ENCODE peak calls at places on chromosomes 1 and 21, in six cellular contexts. X is left ventricle myocardium inferior, C is psoas muscle, M is keratinocyte, L is heart right ventricle, F is HCT116. S is an unnamed sample.

GRCh38 chr1:223143760-223144248 is 756 bp upstream of the TLR5 start:
- DNase-seq in X (peak; percentile 24), C (peak; percentile 58), M (no peak), L (no peak), F (no peak), S (peak; percentile 51)

GRCh38 chr21:35438643-35439404 is 389.7 kb upstream of the RUNX1 start:
- DNase-seq in X (no peak), C (no peak), M (no peak), L (no peak), F (no peak), S (peak; percentile 52)

GRCh38 chr1:16420719-16421118 is 16.5 kb downstream of the SPATA21 start:
- DNase-seq in X (no peak), C (no peak), M (no peak), L (no peak), F (no peak), S (peak; percentile 69)

GRCh38 chr1:222919478-222919865 is 104.6 kb downstream of the DISP1 start:
- DNase-seq in X (no peak), C (no peak), M (no peak), L (no peak), F (no peak), S (no peak)

GRCh38 chr1:152537496-152537895 is 23.2 kb downstream of the CRCT1 start:
- DNase-seq in X (no peak), C (no peak), M (no peak), L (no peak), F (no peak), S (no peak)

GRCh38 chr1:178768423-178768822 is 43.4 kb downstream of the RALGPS2 start:
- DNase-seq in X (no peak), C (no peak), M (no peak), L (no peak), F (peak; percentile 10), S (no peak)

GRCh38 chr1:234963180-234963903 is 165.3 kb downstream of the TOMM20 start:
- DNase-seq in X (peak; percentile 82), C (peak; percentile 90), M (no peak), L (peak; percentile 84), F (no peak), S (peak; percentile 74)

GRCh38 chr1:14682941-14683340 is 84.5 kb downstream of the KAZN start:
- DNase-seq in X (no peak), C (no peak), M (no peak), L (no peak), F (no peak), S (no peak)

GRCh38 chr1:39745016-39745670 is 6.5 kb downstream of the PPIE start:
- DNase-seq in X (no peak), C (no peak), M (no peak), L (no peak), F (no peak), S (no peak)

GRCh38 chr1:56106551-56107277 is 472.6 kb downstream of the PLPP3 start:
- DNase-seq in X (no peak), C (no peak), M (no peak), L (no peak), F (no peak), S (no peak)

GRCh38 chr1:156555715-156556114 is 16.6 kb downstream of the IQGAP3 start:
- DNase-seq in X (no peak), C (no peak), M (no peak), L (no peak), F (no peak), S (no peak)

GRCh38 chr21:45970674-45971486 is 10.7 kb upstream of the COL6A1 start:
- DNase-seq in X (peak; percentile 76), C (peak; percentile 82), M (no peak), L (peak; percentile 67), F (no peak), S (no peak)

GRCh38 chr1:233520510-233521191 is 93.3 kb upstream of the KCNK1 start:
- DNase-seq in X (no peak), C (no peak), M (peak; percentile 46), L (no peak), F (peak; percentile 68), S (no peak)

GRCh38 chr1:26538480-26539412 is 9.2 kb downstream of the RPS6KA1 start:
- DNase-seq in X (no peak), C (no peak), M (no peak), L (peak; percentile 24), F (peak; percentile 41), S (no peak)

GRCh38 chr1:188652678-188653077 is 1823.9 kb downstream of the PLA2G4A start:
- DNase-seq in X (no peak), C (no peak), M (no peak), L (no peak), F (no peak), S (no peak)

GRCh38 chr1:212669102-212669501 is 30.5 kb downstream of the BATF3 start:
- DNase-seq in X (no peak), C (no peak), M (no peak), L (no peak), F (peak; percentile 10), S (no peak)

GRCh38 chr1:162696286-162696862 is 64.1 kb downstream of the DDR2 start:
- DNase-seq in X (peak; percentile 78), C (peak; percentile 80), M (no peak), L (peak; percentile 84), F (peak; percentile 51), S (no peak)

GRCh38 chr1:43545686-43546387 is 15.2 kb downstream of the PTPRF start:
- DNase-seq in X (no peak), C (peak; percentile 64), M (no peak), L (peak; percentile 42), F (no peak), S (no peak)

GRCh38 chr1:207827488-207827830 is 75.6 kb downstream of the CD46 start:
- DNase-seq in X (no peak), C (no peak), M (no peak), L (no peak), F (no peak), S (no peak)

GRCh38 chr21:33122507-33122906 is 52.6 kb downstream of the OLIG1 start:
- DNase-seq in X (no peak), C (no peak), M (no peak), L (no peak), F (no peak), S (no peak)

GRCh38 chr1:71565831-71566230 is 485.0 kb upstream of the ZRANB2 start:
- DNase-seq in X (no peak), C (no peak), M (no peak), L (no peak), F (no peak), S (no peak)

GRCh38 chr1:52554756-52555155 is 1.9 kb upstream of the TUT4 start:
- DNase-seq in X (no peak), C (no peak), M (no peak), L (no peak), F (no peak), S (no peak)

GRCh38 chr1:227780101-227781044 is 35.1 kb upstream of the PRSS38 start:
- DNase-seq in X (no peak), C (peak; percentile 30), M (no peak), L (peak; percentile 16), F (no peak), S (no peak)

GRCh38 chr1:208030320-208031091 is 119.6 kb upstream of the CD34 start:
- DNase-seq in X (peak; percentile 77), C (peak; percentile 72), M (no peak), L (peak; percentile 78), F (no peak), S (no peak)

GRCh38 chr1:119083479-119083878 is 57.0 kb downstream of the WARS2 start:
- DNase-seq in X (no peak), C (no peak), M (no peak), L (no peak), F (no peak), S (no peak)

GRCh38 chr1:205811660-205812059 is 1.3 kb downstream of the SLC41A1 start:
- DNase-seq in X (peak; percentile 70), C (peak; percentile 77), M (no peak), L (peak; percentile 73), F (no peak), S (no peak)

GRCh38 chr1:205812878-205813754 is at the start of gene SLC41A1:
- DNase-seq in X (peak; percentile 94), C (peak; percentile 96), M (peak; percentile 52), L (peak; percentile 94), F (peak; percentile 76), S (peak; percentile 94)

GRCh38 chr1:205813755-205814058 is 709 bp upstream of the SLC41A1 start:
- DNase-seq in X (peak; percentile 45), C (no peak), M (peak; percentile 21), L (no peak), F (peak; percentile 32), S (no peak)

GRCh38 chr1:205810448-205811157 is 2.4 kb downstream of the SLC41A1 start:
- DNase-seq in X (no peak), C (no peak), M (no peak), L (no peak), F (no peak), S (no peak)

GRCh38 chr1:205812271-205812877 is 624 bp downstream of the SLC41A1 start:
- DNase-seq in X (no peak), C (no peak), M (no peak), L (peak; percentile 36), F (no peak), S (peak; percentile 5)
- H3K27me3 ChIP-seq in X (no peaks in the 10 kb centered on the region), C (no peaks in the 10 kb centered on the region), M (no peaks in the 10 kb centered on the region), L (no peaks in the 10 kb centered on the region), F (no peaks in the 10 kb centered on the region), S (no peaks in the 10 kb centered on the region)

GRCh38 chr1:218436997-218437396 is 91.9 kb downstream of the TGFB2 start:
- DNase-seq in X (no peak), C (no peak), M (no peak), L (no peak), F (no peak), S (no peak)
- H3K36me3 ChIP-seq in X (no peaks in the 10 kb centered on the region), C (no peaks in the 10 kb centered on the region), M (no peaks in the 10 kb centered on the region), L (no peaks in the 10 kb centered on the region), F (no peaks in the 10 kb centered on the region), S (no peaks in the 10 kb centered on the region)

GRCh38 chr1:3611170-3612019 is at the start of gene MEGF6:
- DNase-seq in X (peak; percentile 49), C (peak; percentile 76), M (no peak), L (peak; percentile 53), F (peak; percentile 69), S (peak; percentile 53)
- H3K4me1 ChIP-seq in X (peaks cover 18% of the 10 kb centered on the region), C (peaks cover 7% of the 10 kb centered on the region), M (peaks cover 8% of the 10 kb centered on the region), L (peaks cover 23% of the 10 kb centered on the region), F (peaks cover 53% of the 10 kb centered on the region), S (peaks cover 16% of the 10 kb centered on the region)

GRCh38 chr21:41614456-41615010 is 106.6 kb upstream of the TMPRSS2 start:
- DNase-seq in X (no peak), C (no peak), M (no peak), L (no peak), F (no peak), S (no peak)

GRCh38 chr21:41612674-41613250 is 104.8 kb upstream of the TMPRSS2 start:
- DNase-seq in X (peak; percentile 75), C (peak; percentile 90), M (peak; percentile 90), L (peak; percentile 63), F (no peak), S (no peak)

GRCh38 chr21:41615613-41616012 is 107.7 kb upstream of the TMPRSS2 start:
- DNase-seq in X (no peak), C (no peak), M (no peak), L (no peak), F (no peak), S (no peak)

GRCh38 chr21:41613421-41613998 is 105.6 kb upstream of the TMPRSS2 start:
- DNase-seq in X (no peak), C (no peak), M (no peak), L (no peak), F (no peak), S (no peak)

DNA sequence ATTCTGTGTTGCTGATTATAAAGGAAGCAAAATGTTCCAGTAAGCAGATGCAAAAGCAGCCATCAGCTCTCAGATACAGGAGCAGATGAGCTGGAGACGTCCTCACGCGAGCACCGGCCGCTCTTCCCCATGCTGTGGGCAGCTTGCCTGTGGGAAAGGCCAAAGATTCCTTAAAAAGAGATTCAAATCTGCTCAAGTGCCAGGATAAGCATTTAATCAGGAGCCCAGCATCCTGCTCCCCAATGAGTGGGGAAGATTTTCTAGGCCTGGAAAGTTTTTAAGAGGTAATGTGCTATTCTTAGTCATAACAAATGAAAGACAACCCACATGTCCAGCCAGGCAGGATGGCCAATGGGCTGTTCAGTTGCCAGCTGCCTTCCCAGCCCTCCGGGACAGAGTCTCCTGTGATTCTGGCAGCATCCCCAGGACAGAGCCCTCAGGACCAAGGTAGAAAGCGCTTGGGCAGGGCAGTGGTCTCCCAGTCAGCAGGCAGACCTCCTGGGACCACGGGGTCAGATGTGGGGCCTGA is 108.2 kb upstream of the TMPRSS2 start:
- DNase-seq in X (no peak), C (no peak), M (no peak), L (no peak), F (no peak), S (no peak)
- H3K27me3 ChIP-seq in X (peaks cover 44% of the 10 kb centered on the region), C (no peaks in the 10 kb centered on the region), M (no peaks in the 10 kb centered on the region), L (peaks cover 11% of the 10 kb centered on the region), F (peaks cover 6% of the 10 kb centered on the region), S (no peaks in the 10 kb centered on the region)